ENCODE peak calls at places on chromosomes 6 and 20, in five cellular contexts. K is NB4, Z is pancreas, J is transverse colon, B is HFF-Myc. O is an unnamed sample.

GRCh38 chr6:6679633-6680032 is 91.1 kb downstream of the LY86 start:
- DNase-seq in K (no peak), J (no peak), Z (no peak), B (no peak), O (no peak)

GRCh38 chr20:19699132-19699971 is 58.7 kb upstream of the RIN2 start:
- DNase-seq in Z (no peak), B (peak; percentile 73), J (no peak), K (no peak), O (peak; percentile 67)

GRCh38 chr6:33428219-33428890 is 8.5 kb downstream of the SYNGAP1 start:
- DNase-seq in K (peak; percentile 73), Z (no peak), B (no peak), J (peak; percentile 37), O (no peak)

GRCh38 chr20:56515657-56516381 is 8.7 kb upstream of the FAM209A start:
- DNase-seq in Z (no peak), J (no peak), K (peak; percentile 39), B (no peak), O (peak; percentile 10)

GRCh38 chr20:921020-921419 is 4.9 kb upstream of the ANGPT4 start:
- DNase-seq in B (no peak), K (no peak), Z (no peak), J (no peak), O (no peak)

GRCh38 chr6:116859264-116859663 is 17.8 kb upstream of the RFX6 start:
- DNase-seq in Z (no peak), B (no peak), K (no peak), J (no peak), O (no peak)

GRCh38 chr6:146650799-146651481 is 52.2 kb downstream of the ADGB start:
- DNase-seq in K (no peak), B (peak; percentile 2), J (no peak), Z (no peak), O (peak; percentile 2)

GRCh38 chr6:82362868-82363267 is 749 bp upstream of the TPBG start:
- DNase-seq in J (no peak), K (no peak), Z (no peak), B (peak; percentile 94), O (peak; percentile 76)

GRCh38 chr6:16836186-16836981 is 75.1 kb upstream of the ATXN1 start:
- DNase-seq in B (no peak), K (no peak), Z (no peak), J (no peak), O (peak; percentile 35)

GRCh38 chr6:167005350-167006159 is 6.4 kb downstream of the CEP43 start:
- DNase-seq in J (peak; percentile 15), B (no peak), Z (peak; percentile 63), K (no peak), O (peak; percentile 44)

GRCh38 chr6:151154418-151154817 is 85.3 kb upstream of the AKAP12 start:
- DNase-seq in J (peak; percentile 22), B (no peak), K (no peak), Z (no peak), O (no peak)

GRCh38 chr20:47400685-47401084 is 44.2 kb upstream of the ZMYND8 start:
- DNase-seq in J (no peak), K (peak; percentile 51), Z (no peak), B (no peak), O (no peak)

GRCh38 chr6:43455034-43455747 is at the start of gene DLK2:
- DNase-seq in B (no peak), K (no peak), J (peak; percentile 11), Z (peak; percentile 66), O (no peak)

GRCh38 chr20:34998331-34998950 is 42.8 kb downstream of the MYH7B start:
- DNase-seq in J (no peak), K (no peak), Z (no peak), B (no peak), O (no peak)

GRCh38 chr6:7590918-7591302 is 912 bp downstream of the SNRNP48 start:
- DNase-seq in B (no peak), J (no peak), Z (no peak), K (peak; percentile 51), O (peak; percentile 18)

GRCh38 chr6:15264902-15265761 is 19.3 kb downstream of the JARID2 start:
- DNase-seq in K (no peak), Z (no peak), B (no peak), J (no peak), O (peak; percentile 72)

GRCh38 chr20:63979549-63980316 is at the start of gene SAMD10:
- DNase-seq in K (peak; percentile 93), Z (peak; percentile 80), J (peak; percentile 59), B (no peak), O (no peak)

GRCh38 chr20:60034231-60035110 is 76.2 kb downstream of the CDH26 start:
- DNase-seq in Z (no peak), K (no peak), B (no peak), J (no peak), O (no peak)

GRCh38 chr20:54132612-54133433 is 41.0 kb downstream of the CYP24A1 start:
- DNase-seq in K (peak; percentile 48), J (peak; percentile 24), Z (no peak), B (peak; percentile 96), O (peak; percentile 99)

GRCh38 chr6:159047896-159048685 is 3.3 kb upstream of the TAGAP start:
- DNase-seq in Z (no peak), B (no peak), J (no peak), K (no peak), O (no peak)

GRCh38 chr6:17058550-17058949 is 43.3 kb upstream of the STMND1 start:
- DNase-seq in J (no peak), K (no peak), Z (no peak), B (no peak), O (no peak)

GRCh38 chr20:44017905-44018683 is 103.4 kb downstream of the TOX2 start:
- DNase-seq in K (no peak), Z (peak; percentile 59), J (peak; percentile 91), B (peak; percentile 78), O (peak; percentile 92)

GRCh38 chr6:134619789-134620188 is 301.9 kb upstream of the SGK1 start:
- DNase-seq in Z (no peak), K (peak; percentile 50), B (no peak), J (no peak), O (peak; percentile 78)

GRCh38 chr6:149316740-149317655 is 514 bp upstream of the TAB2 start:
- DNase-seq in Z (peak; percentile 92), B (peak; percentile 46), J (peak; percentile 90), K (peak; percentile 97), O (peak; percentile 93)

GRCh38 chr6:38234934-38235678 is 404.6 kb downstream of the BTBD9 start:
- DNase-seq in Z (no peak), J (no peak), B (no peak), K (no peak), O (no peak)

GRCh38 chr6:38233161-38233791 is 406.5 kb downstream of the BTBD9 start:
- DNase-seq in B (no peak), Z (no peak), K (no peak), J (no peak), O (no peak)

GRCh38 chr6:38239719-38240451 is 399.8 kb downstream of the BTBD9 start:
- DNase-seq in J (no peak), B (peak; percentile 66), K (no peak), Z (no peak), O (peak; percentile 34)

GRCh38 chr6:38234141-38234540 is 405.6 kb downstream of the BTBD9 start:
- DNase-seq in K (no peak), J (no peak), B (no peak), Z (no peak), O (no peak)
- TF ChIP-seq CTCF in K (no peak), J (no peak), B (no peak), Z (no peak), O (no peak)

GRCh38 chr20:32965581-32966373 is 38.5 kb downstream of the SUN5 start:
- DNase-seq in K (peak; percentile 50), J (no peak), Z (no peak), B (no peak), O (no peak)
- H3K4me3 ChIP-seq in K (no peak overlapping the region), J (no peak overlapping the region), Z (no peak overlapping the region), B (no peak overlapping the region), O (no peak overlapping the region)

GRCh38 chr20:32877507-32877906 is 18.8 kb downstream of the EFCAB8 start:
- DNase-seq in Z (no peak), J (no peak), K (no peak), B (peak; percentile 20), O (peak; percentile 19)

GRCh38 chr20:32885201-32885600 is 26.5 kb downstream of the EFCAB8 start:
- DNase-seq in K (no peak), J (no peak), B (no peak), Z (no peak), O (no peak)

GRCh38 chr20:32878820-32879219 is 20.1 kb downstream of the EFCAB8 start:
- DNase-seq in K (no peak), Z (no peak), J (no peak), B (no peak), O (no peak)

GRCh38 chr20:32879538-32879937 is 20.8 kb downstream of the EFCAB8 start:
- DNase-seq in J (no peak), Z (no peak), B (no peak), K (no peak), O (no peak)

GRCh38 chr20:32880635-32881034 is 21.9 kb downstream of the EFCAB8 start:
- DNase-seq in B (no peak), Z (no peak), K (no peak), J (no peak), O (no peak)
- TF ChIP-seq CTCF in B (no peak), Z (no peak), K (no peak), J (no peak), O (no peak)

GRCh38 chr6:36663504-36664446 is 14.7 kb upstream of the CDKN1A start:
- DNase-seq in Z (no peak), B (no peak), K (no peak), J (no peak), O (no peak)
- H3K4me3 ChIP-seq in Z (no peak overlapping the region), B (no peak overlapping the region), K (no peak overlapping the region), J (no peak overlapping the region), O (no peak overlapping the region)

GRCh38 chr6:155528982-155529453 is 73.4 kb upstream of the NOX3 start:
- DNase-seq in B (peak; percentile 61), K (peak; percentile 90), Z (no peak), J (no peak), O (peak; percentile 93)
- TF ChIP-seq CTCF in B (no peak), K (no peak), Z (no peak), J (no peak), O (no peak)